ENCODE peak calls at places on chromosomes 13 and 19, in seven cellular contexts. P, J, A, V, R, U and Q are unnamed samples.

GRCh38 chr13:38348890-38349289 is 761 bp upstream of the UFM1 start:
- DNase-seq in R (peak), V (peak), U (peak), A (peak), J (no peak), P (no peak), Q (peak)

GRCh38 chr13:89951341-89951740 is 1396.1 kb upstream of the MIR17HG start:
- DNase-seq in V (peak), J (no peak), P (no peak), U (no peak), R (no peak), A (no peak), Q (no peak)

GRCh38 chr19:55165952-55166529 is 372 bp downstream of the DNAAF3 start:
- DNase-seq in J (no peak), A (peak), V (peak), U (peak), R (peak), P (peak), Q (peak)

GRCh38 chr19:56832352-56832928 is 8.1 kb downstream of the PEG3 start:
- DNase-seq in A (no peak), P (no peak), V (no peak), R (no peak), J (no peak), U (no peak), Q (no peak)

GRCh38 chr13:45078003-45078402 is 42.3 kb upstream of the GTF2F2 start:
- DNase-seq in R (no peak), J (no peak), P (no peak), U (no peak), A (no peak), V (no peak), Q (no peak)

GRCh38 chr13:51286135-51287002 is 53.1 kb upstream of the SERPINE3 start:
- DNase-seq in V (peak), U (peak), P (peak), R (peak), A (peak), J (peak), Q (peak)

GRCh38 chr13:21557995-21558394 is 46.0 kb downstream of the MICU2 start:
- DNase-seq in U (peak), V (peak), P (no peak), R (no peak), J (no peak), A (peak), Q (no peak)

GRCh38 chr19:2032296-2032941 is 16.9 kb upstream of the BTBD2 start:
- DNase-seq in U (peak), R (peak), A (peak), J (peak), V (no peak), P (peak), Q (peak)

GRCh38 chr13:22195726-22196125 is 524.9 kb downstream of the FGF9 start:
- DNase-seq in R (no peak), J (no peak), P (no peak), A (no peak), U (no peak), V (no peak), Q (no peak)

GRCh38 chr19:32397736-32398135 is 7.8 kb upstream of the DPY19L3 start:
- DNase-seq in A (peak), P (no peak), J (no peak), V (peak), R (peak), U (peak), Q (no peak)

GRCh38 chr19:50418186-50419021 is at the start of gene SPIB:
- DNase-seq in V (no peak), U (no peak), P (no peak), J (no peak), A (no peak), R (peak), Q (no peak)

GRCh38 chr19:10332158-10332964 is 968 bp downstream of the RAVER1 start:
- DNase-seq in P (no peak), R (peak), J (no peak), V (no peak), U (no peak), A (no peak), Q (peak)

GRCh38 chr13:31904941-31905824 is 126.4 kb upstream of the FRY start:
- DNase-seq in J (no peak), V (no peak), A (no peak), P (no peak), U (no peak), R (no peak), Q (no peak)

GRCh38 chr19:29275266-29275665 is 62.3 kb upstream of the UQCRFS1 start:
- DNase-seq in R (no peak), A (no peak), U (no peak), V (no peak), J (no peak), P (no peak), Q (no peak)

GRCh38 chr19:4597975-4598671 is 38.6 kb upstream of the SEMA6B start:
- DNase-seq in J (no peak), P (no peak), A (peak), R (peak), V (peak), U (peak), Q (peak)

GRCh38 chr19:2587001-2587719 is 111.2 kb downstream of the GADD45B start:
- DNase-seq in U (no peak), R (no peak), P (no peak), A (no peak), V (peak), J (no peak), Q (no peak)

GRCh38 chr13:28585557-28585956 is 73.4 kb upstream of the POMP start:
- DNase-seq in U (no peak), V (no peak), A (no peak), P (no peak), J (no peak), R (no peak), Q (no peak)

GRCh38 chr13:72304121-72304745 is 423.2 kb downstream of the MZT1 start:
- DNase-seq in P (no peak), V (no peak), A (no peak), R (no peak), U (no peak), J (no peak), Q (no peak)

GRCh38 chr13:45243072-45243471 is 42.2 kb upstream of the KCTD4 start:
- DNase-seq in R (no peak), P (no peak), V (no peak), A (no peak), U (no peak), J (no peak), Q (no peak)

GRCh38 chr19:1384478-1385110 is 887 bp downstream of the NDUFS7 start:
- DNase-seq in U (no peak), J (no peak), R (no peak), A (no peak), P (no peak), V (no peak), Q (no peak)

GRCh38 chr13:95708390-95708774 is 31.4 kb downstream of the DNAJC3 start:
- DNase-seq in V (no peak), R (no peak), P (no peak), A (no peak), J (no peak), U (no peak), Q (no peak)

GRCh38 chr13:36344886-36345437 is 1.2 kb downstream of the SPART start:
- DNase-seq in P (peak), U (no peak), V (no peak), R (peak), A (peak), J (no peak), Q (no peak)

GRCh38 chr13:86559915-86560314 is 760.7 kb upstream of the SLITRK6 start:
- DNase-seq in R (no peak), J (no peak), V (peak), U (no peak), P (no peak), A (no peak), Q (no peak)

GRCh38 chr19:48292798-48293197 is 22.9 kb downstream of the ZNF114 start:
- DNase-seq in R (no peak), P (no peak), U (peak), V (peak), J (no peak), A (peak), Q (no peak)

GRCh38 chr19:2729943-2730818 is 9.0 kb upstream of the DIRAS1 start:
- DNase-seq in P (no peak), U (no peak), A (no peak), R (no peak), J (no peak), V (no peak), Q (no peak)

GRCh38 chr13:30819136-30819875 is 84.0 kb downstream of the ALOX5AP start:
- DNase-seq in R (peak), A (peak), V (no peak), U (no peak), P (no peak), J (no peak), Q (no peak)

GRCh38 chr13:67742478-67742877 is 512.3 kb upstream of the PCDH9 start:
- DNase-seq in P (no peak), J (no peak), R (no peak), A (no peak), U (no peak), V (peak), Q (no peak)

GRCh38 chr13:35984776-35985453 is 146.3 kb downstream of the DCLK1 start:
- DNase-seq in V (peak), J (no peak), A (no peak), U (no peak), R (peak), P (peak), Q (no peak)

GRCh38 chr19:7550987-7551761 is 15.7 kb downstream of the PNPLA6 start:
- DNase-seq in R (peak), P (peak), V (peak), U (peak), J (peak), A (no peak), Q (no peak)

GRCh38 chr19:926595-927043 is 784 bp downstream of the ARID3A start:
- DNase-seq in P (no peak), A (peak), U (peak), V (peak), J (no peak), R (peak), Q (no peak)

GRCh38 chr19:1997353-1998233 is 17.9 kb downstream of the BTBD2 start:
- DNase-seq in P (peak), A (no peak), U (no peak), J (no peak), V (no peak), R (no peak), Q (no peak)